ENCODE peak calls at places on chromosome 17, in seven cellular contexts. W is A549, Q is K562, U is endothelial cell of umbilical vein, G is HCT116, A is GM12878, L is HepG2. P is an unnamed sample.

GRCh38 chr17:47694818-47695663 is 1.1 kb downstream of the TBKBP1 start:
- DNase-seq in W (no peak), Q (peak), U (peak), G (no peak), A (no peak), L (no peak), P (peak)

GRCh38 chr17:40951011-40951622 is 13.7 kb upstream of the KRT23 start:
- DNase-seq in W (no peak), Q (no peak), U (no peak), G (peak), A (no peak), L (peak), P (no peak)

GRCh38 chr17:19386276-19386863 is 620 bp downstream of the MFAP4 start:
- DNase-seq in W (peak), Q (no peak), U (no peak), G (no peak), A (no peak), L (no peak), P (peak)

GRCh38 chr17:68579194-68579900 is 21.8 kb downstream of the FAM20A start:
- DNase-seq in W (no peak), Q (no peak), U (no peak), G (no peak), A (no peak), L (no peak), P (no peak)

GRCh38 chr17:81616877-81617276 is 20.0 kb downstream of the NPLOC4 start:
- DNase-seq in W (no peak), Q (no peak), U (no peak), G (no peak), A (no peak), L (no peak), P (no peak)

GRCh38 chr17:76492989-76493501 is 8.2 kb downstream of the RHBDF2 start:
- DNase-seq in W (no peak), Q (no peak), U (peak), G (no peak), A (peak), L (no peak), P (peak)

GRCh38 chr17:81405382-81406005 is 10.2 kb downstream of the BAHCC1 start:
- DNase-seq in W (no peak), Q (no peak), U (peak), G (no peak), A (no peak), L (no peak), P (no peak)

GRCh38 chr17:28227278-28228108 is 91.5 kb upstream of the TMEM97 start:
- DNase-seq in W (peak), Q (no peak), U (no peak), G (peak), A (no peak), L (no peak), P (no peak)

GRCh38 chr17:82278786-82279379 is 5.4 kb upstream of the CSNK1D start:
- DNase-seq in W (no peak), Q (no peak), U (no peak), G (no peak), A (no peak), L (no peak), P (peak)

GRCh38 chr17:71632328-71632727 is 488.5 kb upstream of the SOX9 start:
- DNase-seq in W (no peak), Q (no peak), U (no peak), G (peak), A (no peak), L (no peak), P (no peak)

GRCh38 chr17:17024778-17025300 is 17.4 kb upstream of the MPRIP start:
- DNase-seq in W (no peak), Q (no peak), U (no peak), G (no peak), A (no peak), L (no peak), P (no peak)

GRCh38 chr17:39920218-39921210 is 2.1 kb upstream of the GSDMB start:
- DNase-seq in W (no peak), Q (no peak), U (no peak), G (no peak), A (no peak), L (no peak), P (peak)

DNA sequence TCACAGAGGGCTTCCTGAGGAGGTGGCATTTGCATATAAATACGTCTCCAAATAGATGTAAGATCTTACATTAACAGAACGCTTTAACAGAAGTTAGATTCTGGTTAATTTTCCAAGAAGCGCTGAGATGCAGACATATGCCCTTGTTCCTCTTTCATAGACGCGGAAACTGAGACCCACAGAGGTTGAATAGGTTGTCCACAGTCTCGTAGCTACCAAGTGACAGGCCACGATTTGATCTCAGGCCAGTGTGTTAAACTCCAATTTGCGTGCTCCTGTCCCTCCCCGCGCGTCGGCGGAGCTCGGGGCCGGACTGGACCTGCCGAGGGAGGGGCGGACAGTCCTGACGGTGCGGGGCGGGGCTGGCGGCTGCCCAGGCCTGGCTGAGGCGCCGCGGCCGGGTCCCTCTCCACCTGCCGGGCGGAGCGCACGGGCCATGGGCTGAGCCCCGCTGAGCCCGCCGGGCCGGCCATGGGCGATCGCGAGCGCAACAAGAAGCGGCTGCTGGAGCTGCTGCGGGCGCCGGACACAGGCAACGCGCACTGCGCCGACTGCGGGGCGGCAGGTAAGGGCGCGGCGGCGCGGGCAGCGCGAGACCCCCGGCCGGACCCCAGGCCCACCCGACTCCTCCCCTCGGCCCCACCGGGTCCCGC is at the start of gene ADAP2:
- DNase-seq in W (peak), Q (peak), U (no peak), G (peak), A (no peak), L (no peak), P (peak)
- H3K4me3 ChIP-seq in W (peak), Q (no peak), U (no peak), G (peak), A (peak), L (peak), P (no peak)

GRCh38 chr17:70365098-70365583 is 195.8 kb downstream of the KCNJ2 start:
- DNase-seq in W (no peak), Q (no peak), U (peak), G (no peak), A (peak), L (no peak), P (peak)
- TF ChIP-seq MAX in W (no peak), Q (no peak), U (no peak), G (no peak), A (no peak), L (no peak), P (no peak)

DNA sequence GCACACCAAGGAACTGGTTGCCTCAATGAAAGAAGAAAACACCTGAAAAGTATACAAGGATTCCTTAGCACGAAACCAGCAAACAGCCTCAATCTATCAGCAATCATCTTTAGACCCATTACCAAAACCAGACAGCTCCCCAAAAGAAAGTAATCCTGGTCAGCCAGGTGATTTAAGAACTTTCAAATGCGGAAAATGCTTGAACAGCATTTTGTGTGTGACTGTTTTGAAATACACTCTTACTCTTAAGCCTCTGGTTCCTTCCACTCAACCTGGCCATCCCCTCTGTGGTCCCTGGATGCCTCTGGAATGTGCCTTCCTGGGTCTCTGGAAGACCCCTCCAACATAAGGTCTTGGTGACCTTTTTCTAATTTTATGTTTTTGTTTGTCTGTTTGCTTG is 70.5 kb upstream of the NOG start:
- DNase-seq in W (no peak), Q (no peak), U (no peak), G (no peak), A (no peak), L (no peak), P (no peak)
- H3K4me3 ChIP-seq in W (no peak), Q (no peak), U (no peak), G (no peak), A (no peak), L (no peak), P (no peak)

GRCh38 chr17:64051153-64051552 is 30.7 kb upstream of the ICAM2 start:
- DNase-seq in W (no peak), Q (no peak), U (no peak), G (no peak), A (no peak), L (no peak), P (no peak)
- TF ChIP-seq MAX in W (no peak), Q (no peak), U (no peak), G (no peak), A (no peak), L (no peak), P (no peak)

DNA sequence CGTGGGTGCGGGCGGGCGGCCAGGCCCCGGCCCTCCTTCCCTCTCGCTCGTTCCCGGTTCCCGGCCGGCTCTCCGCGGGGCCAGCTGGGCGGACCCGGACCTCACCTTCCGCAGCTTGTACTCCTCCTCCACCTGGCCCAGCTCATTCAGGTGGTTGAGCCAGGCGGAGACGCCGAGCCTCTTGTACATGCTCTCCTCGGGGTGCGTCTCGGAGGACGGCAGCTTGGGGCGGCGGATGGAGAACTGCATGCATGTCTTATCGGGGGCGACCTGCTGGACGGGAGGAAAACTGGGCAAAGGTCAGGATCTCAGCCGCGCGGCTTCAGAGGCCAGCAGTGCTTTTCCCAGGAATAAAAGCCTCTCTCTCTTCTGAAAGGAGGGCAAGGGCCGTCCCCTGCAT is 85.4 kb downstream of the TBC1D16 start:
- DNase-seq in W (no peak), Q (peak), U (no peak), G (no peak), A (no peak), L (no peak), P (no peak)
- H3K4me3 ChIP-seq in W (no peak), Q (no peak), U (no peak), G (no peak), A (no peak), L (no peak), P (no peak)